ENCODE peak calls at places on chromosomes 12 and 14, in seven cellular contexts. M is CD4-positive, alpha-beta T cell; A is heart left ventricle; H is prostate gland; X is stimulated activated CD8-positive, alpha-beta memory T cell treated with anti-CD3 and anti-CD28 coated beads, Interleukin-7, amount 100 ng/mL, for 1 hour; V is Right ventricle myocardium superior; U is activated effector memory CD4-positive, alpha-beta T cell treated with Interleukin-2 at 50 U/mL for 16 hours. J is an unnamed sample.
A peak's percentile ranks its signal among the peaks of the same experiment; 100 is the strongest.

GRCh38 chr12:5102261-5102789 is 58.6 kb downstream of the KCNA5 start:
- DNase-seq in H (no peak), X (no peak), M (no peak), U (no peak), A (no peak), V (no peak), J (no peak)

GRCh38 chr14:54572316-54572715 is 5.4 kb downstream of the SAMD4A start:
- DNase-seq in H (no peak), M (no peak), X (no peak), V (no peak), A (no peak), U (no peak), J (no peak)

GRCh38 chr12:3596703-3597472 is 105.9 kb downstream of the PRMT8 start:
- DNase-seq in U (no peak), X (no peak), V (no peak), M (no peak), A (no peak), H (no peak), J (no peak)

GRCh38 chr14:93964820-93965286 is 11.5 kb downstream of the ASB2 start:
- DNase-seq in V (no peak), X (no peak), H (no peak), M (no peak), A (no peak), U (no peak), J (no peak)

GRCh38 chr14:104105822-104106470 is 20.4 kb downstream of the ASPG start:
- DNase-seq in X (no peak), H (no peak), M (no peak), U (no peak), A (peak; percentile 18), V (no peak), J (no peak)

GRCh38 chr12:26338574-26339572 is 143.5 kb downstream of the SSPN start:
- DNase-seq in M (no peak), V (no peak), H (no peak), U (no peak), A (no peak), X (no peak), J (no peak)

GRCh38 chr14:74616996-74617700 is 5.1 kb upstream of the LTBP2 start:
- DNase-seq in U (no peak), H (no peak), X (no peak), M (no peak), V (no peak), A (peak; percentile 25), J (no peak)

GRCh38 chr12:87467893-87468292 is 561.3 kb downstream of the C12orf50 start:
- DNase-seq in A (no peak), V (no peak), H (no peak), X (no peak), U (no peak), M (no peak), J (no peak)

GRCh38 chr14:76917158-76917596 is 91.0 kb downstream of the LRRC74A start:
- DNase-seq in X (no peak), M (no peak), A (peak; percentile 54), U (no peak), V (peak; percentile 57), H (peak; percentile 41), J (no peak)

GRCh38 chr14:81452766-81453165 is 52.6 kb upstream of the STON2 start:
- DNase-seq in M (no peak), U (no peak), X (no peak), A (no peak), H (no peak), V (no peak), J (no peak)

GRCh38 chr12:41972196-41972994 is 172.3 kb downstream of the GXYLT1 start:
- DNase-seq in M (no peak), A (no peak), V (no peak), U (no peak), X (no peak), H (no peak), J (no peak)

GRCh38 chr12:105538880-105539279 is 208.4 kb downstream of the C12orf75 start:
- DNase-seq in U (no peak), M (no peak), H (no peak), A (no peak), V (no peak), X (no peak), J (no peak)

GRCh38 chr14:104933721-104934379 is 9.2 kb downstream of the PLD4 start:
- DNase-seq in H (no peak), V (peak; percentile 33), M (no peak), A (peak; percentile 32), X (no peak), U (no peak), J (no peak)

GRCh38 chr12:116924558-116925453 is 14.1 kb downstream of the FBXW8 start:
- DNase-seq in M (no peak), V (no peak), A (peak; percentile 45), U (peak; percentile 22), H (no peak), X (peak; percentile 28), J (peak; percentile 18)

GRCh38 chr14:100692859-100693558 is 33.7 kb upstream of the DLK1 start:
- DNase-seq in U (no peak), M (no peak), A (no peak), X (no peak), H (peak; percentile 75), V (no peak), J (no peak)

GRCh38 chr12:116559330-116560080 is at the start of gene MAP1LC3B2:
- DNase-seq in A (peak; percentile 52), U (peak; percentile 76), V (peak; percentile 59), X (peak; percentile 52), H (peak; percentile 72), M (peak; percentile 70), J (peak; percentile 55)

GRCh38 chr12:92304335-92305066 is 158.9 kb upstream of the BTG1 start:
- DNase-seq in A (no peak), X (no peak), H (no peak), M (no peak), V (no peak), U (no peak), J (no peak)

GRCh38 chr12:121689430-121689829 is 20.0 kb upstream of the MORN3 start:
- DNase-seq in A (no peak), H (no peak), U (no peak), V (no peak), M (no peak), X (no peak), J (no peak)

GRCh38 chr12:55797068-55797467 is 20.5 kb downstream of the SARNP start:
- DNase-seq in M (no peak), V (no peak), H (peak; percentile 29), U (no peak), A (no peak), X (no peak), J (no peak)

GRCh38 chr12:100083308-100083707 is 59.4 kb downstream of the BLTP3B start:
- DNase-seq in H (no peak), M (no peak), U (no peak), V (no peak), X (no peak), A (no peak), J (no peak)

GRCh38 chr12:47799357-47799955 is 20.2 kb downstream of the HDAC7 start:
- DNase-seq in M (no peak), V (peak; percentile 80), A (peak; percentile 80), U (no peak), X (no peak), H (no peak), J (no peak)

J was measured in natural killer cell.